ENCODE peak calls at places on chromosomes 2 and 18, in six cellular contexts. A is fibroblast of lung, T is SK-N-SH, X is hepatocyte, I is endothelial cell of umbilical vein, J is HCT116. U is an unnamed sample. For H3K79me2, the result is how much of the 10 kb centered on the place peaks cover.

GRCh38 chr2:181977661-181978350 is 7.8 kb upstream of the PPP1R1C start:
- DNase-seq in A (no peak), T (no peak), X (peak), I (no peak), J (no peak), U (peak)

GRCh38 chr2:239312741-239313246 is 88.0 kb downstream of the HDAC4 start:
- DNase-seq in A (no peak), T (peak), X (no peak), I (no peak), J (no peak), U (no peak)

GRCh38 chr18:2653467-2653866 is 2.1 kb upstream of the SMCHD1 start:
- DNase-seq in A (no peak), T (no peak), X (no peak), I (no peak), J (no peak), U (no peak)

GRCh38 chr2:135093685-135094340 is 41.7 kb downstream of the RAB3GAP1 start:
- DNase-seq in A (no peak), T (no peak), X (peak), I (no peak), J (no peak), U (no peak)

GRCh38 chr2:189190696-189191095 is 11.1 kb upstream of the COL5A2 start:
- DNase-seq in A (no peak), T (no peak), X (no peak), I (no peak), J (no peak), U (no peak)

GRCh38 chr2:231104115-231104713 is 20.6 kb downstream of the HTR2B start:
- DNase-seq in A (peak), T (peak), X (peak), I (peak), J (peak), U (peak)

GRCh38 chr2:38386831-38387230 is 9.8 kb upstream of the ATL2 start:
- DNase-seq in A (no peak), T (no peak), X (no peak), I (no peak), J (no peak), U (no peak)

GRCh38 chr2:65640793-65641103 is 208.3 kb upstream of the SPRED2 start:
- DNase-seq in A (no peak), T (no peak), X (no peak), I (no peak), J (no peak), U (no peak)

GRCh38 chr2:20706217-20706616 is 39.3 kb downstream of the GDF7 start:
- DNase-seq in A (no peak), T (no peak), X (no peak), I (no peak), J (no peak), U (no peak)
- H3K79me2 ChIP-seq in A (under half), T (under half), X (under half), I (under half), J (under half), U (under half)

GRCh38 chr18:62196978-62197377 is 9.9 kb downstream of the RELCH start:
- DNase-seq in A (no peak), T (no peak), X (no peak), I (no peak), J (no peak), U (no peak)

GRCh38 chr18:62199629-62200028 is 12.6 kb downstream of the RELCH start:
- DNase-seq in A (no peak), T (no peak), X (no peak), I (no peak), J (no peak), U (no peak)

GRCh38 chr18:62198259-62198658 is 11.2 kb downstream of the RELCH start:
- DNase-seq in A (no peak), T (no peak), X (no peak), I (no peak), J (no peak), U (peak)

GRCh38 chr18:62201870-62202269 is 14.8 kb downstream of the RELCH start:
- DNase-seq in A (no peak), T (no peak), X (no peak), I (no peak), J (no peak), U (peak)

GRCh38 chr18:62200121-62200914 is 13.3 kb downstream of the RELCH start:
- DNase-seq in A (no peak), T (no peak), X (no peak), I (peak), J (no peak), U (no peak)
- H3K79me2 ChIP-seq in A (under half), T (half or more), X (half or more), I (half or more), J (half or more), U (under half)

DNA sequence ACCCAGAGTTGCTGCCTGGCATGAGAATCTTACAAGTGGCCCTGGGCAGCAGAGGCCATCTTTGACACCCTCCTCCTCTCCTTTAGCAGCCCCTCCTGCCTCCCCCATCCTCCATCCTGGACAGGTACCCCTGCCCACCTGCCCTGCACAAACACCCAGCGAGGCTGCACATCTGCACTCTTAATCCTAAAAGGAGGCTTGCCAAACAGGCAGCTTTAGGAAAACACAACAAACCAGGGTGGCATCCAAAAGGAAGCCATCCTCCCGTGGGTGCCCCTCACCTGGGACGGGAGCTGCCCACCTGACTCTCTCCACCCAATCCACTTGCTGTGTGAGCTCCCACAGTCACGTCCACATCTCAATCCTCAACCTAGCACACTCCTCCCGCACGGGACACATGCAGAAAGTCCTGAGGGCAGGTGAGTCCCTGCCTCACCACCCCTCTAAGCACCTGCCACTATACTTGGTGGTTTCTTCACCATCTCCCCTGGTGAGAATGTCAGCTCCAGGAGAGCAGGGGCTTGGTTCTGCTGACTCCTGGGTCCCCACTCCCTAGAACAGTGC is 5.8 kb downstream of the BIN1 start:
- DNase-seq in A (no peak), T (no peak), X (no peak), I (no peak), J (no peak), U (no peak)
- H3K79me2 ChIP-seq in A (under half), T (under half), X (half or more), I (under half), J (under half), U (under half)

GRCh38 chr2:126661702-126662465 is 5.9 kb downstream of the GYPC start:
- DNase-seq in A (no peak), T (no peak), X (no peak), I (no peak), J (no peak), U (no peak)
- H3K79me2 ChIP-seq in A (under half), T (under half), X (under half), I (under half), J (under half), U (under half)

GRCh38 chr2:11307764-11308415 is 36.5 kb downstream of the ROCK2 start:
- DNase-seq in A (no peak), T (no peak), X (no peak), I (no peak), J (no peak), U (no peak)
- H3K79me2 ChIP-seq in A (half or more), T (half or more), X (half or more), I (half or more), J (half or more), U (under half)

U was measured in trophoblast cell.